ENCODE peak calls at places on chromosome 6, in seven cellular contexts. E, B, T, R, O, J and Q are unnamed samples.

GRCh38 chr6:96470296-96470695 is 51.3 kb upstream of the UFL1 start:
- DNase-seq in R (no peak), J (no peak), T (no peak), O (no peak), E (no peak), B (no peak), Q (no peak)

GRCh38 chr6:150353445-150353844 is 15.4 kb upstream of the IYD start:
- DNase-seq in R (no peak), T (no peak), O (no peak), E (no peak), B (no peak), J (no peak), Q (no peak)

GRCh38 chr6:108145639-108146038 is 20.2 kb upstream of the NR2E1 start:
- DNase-seq in J (no peak), R (no peak), B (no peak), O (no peak), E (no peak), T (no peak), Q (no peak)

GRCh38 chr6:122476131-122476530 is 4.5 kb upstream of the SERINC1 start:
- DNase-seq in B (no peak), J (peak), T (no peak), R (no peak), E (no peak), O (no peak), Q (no peak)

GRCh38 chr6:74491844-74492374 is 713.9 kb downstream of the COL12A1 start:
- DNase-seq in R (no peak), E (no peak), O (no peak), J (no peak), B (no peak), T (no peak), Q (no peak)

GRCh38 chr6:161029195-161029809 is 37.7 kb downstream of the MAP3K4 start:
- DNase-seq in O (peak), E (no peak), R (no peak), J (peak), T (no peak), B (no peak), Q (no peak)

GRCh38 chr6:121620002-121620740 is 184.7 kb downstream of the GJA1 start:
- DNase-seq in J (no peak), R (no peak), O (no peak), T (no peak), E (no peak), B (no peak), Q (no peak)

GRCh38 chr6:134347916-134348805 is 30.2 kb upstream of the SGK1 start:
- DNase-seq in E (peak), B (no peak), O (peak), J (peak), T (no peak), R (no peak), Q (peak)

GRCh38 chr6:71330501-71330900 is 41.9 kb downstream of the OGFRL1 start:
- DNase-seq in R (no peak), E (no peak), B (no peak), J (no peak), O (no peak), T (no peak), Q (no peak)

GRCh38 chr6:14108571-14109410 is 8.8 kb upstream of the CD83 start:
- DNase-seq in J (no peak), O (no peak), T (no peak), E (peak), B (no peak), R (no peak), Q (no peak)

GRCh38 chr6:100176321-100176950 is 182.4 kb upstream of the MCHR2 start:
- DNase-seq in E (no peak), J (peak), T (no peak), O (peak), B (no peak), R (no peak), Q (no peak)

GRCh38 chr6:15474196-15474595 is 188.6 kb downstream of the DTNBP1 start:
- DNase-seq in T (no peak), O (no peak), R (no peak), E (no peak), B (no peak), J (peak), Q (no peak)

GRCh38 chr6:152236370-152237097 is 400.6 kb downstream of the SYNE1 start:
- DNase-seq in B (no peak), R (no peak), J (no peak), E (no peak), T (no peak), O (no peak), Q (peak)

GRCh38 chr6:40671338-40672050 is 84.3 kb upstream of the LRFN2 start:
- DNase-seq in B (no peak), O (no peak), J (no peak), E (no peak), T (no peak), R (no peak), Q (no peak)

GRCh38 chr6:67219336-67219735 is 1415.7 kb upstream of the ADGRB3 start:
- DNase-seq in E (no peak), J (no peak), T (no peak), R (no peak), O (no peak), B (no peak), Q (no peak)

GRCh38 chr6:44628347-44628746 is 240.8 kb downstream of the CDC5L start:
- DNase-seq in E (no peak), B (no peak), T (no peak), O (no peak), J (no peak), R (no peak), Q (no peak)

GRCh38 chr6:134249759-134250602 is 67.9 kb downstream of the SGK1 start:
- DNase-seq in J (peak), B (no peak), T (no peak), E (no peak), R (no peak), O (no peak), Q (no peak)

GRCh38 chr6:160457843-160458242 is 109.7 kb downstream of the SLC22A3 start:
- DNase-seq in J (no peak), B (no peak), R (no peak), E (no peak), T (no peak), O (no peak), Q (no peak)

GRCh38 chr6:68774843-68775242 is 139.8 kb downstream of the ADGRB3 start:
- DNase-seq in O (no peak), R (no peak), J (no peak), E (no peak), T (no peak), B (no peak), Q (no peak)

GRCh38 chr6:109503327-109504224 is 20.6 kb upstream of the ZBTB24 start:
- DNase-seq in J (no peak), T (no peak), B (no peak), E (no peak), R (no peak), O (no peak), Q (no peak)

GRCh38 chr6:35474129-35474977 is 6.2 kb downstream of the RPL10A start:
- DNase-seq in T (no peak), B (no peak), O (no peak), J (no peak), E (no peak), R (no peak), Q (no peak)

GRCh38 chr6:90478789-90479602 is 107.9 kb downstream of the MAP3K7 start:
- DNase-seq in B (peak), R (peak), E (peak), T (peak), J (peak), O (peak), Q (peak)